ENCODE peak calls at places on chromosome 9, in seven cellular contexts. R, X, W, B, I, G and J are unnamed samples. For H3K9me3 and H3K27me3, the result is how much of the 10 kb centered on the place peaks cover.

GRCh38 chr9:94726495-94727191 is at the start of gene AOPEP:
- DNase-seq in R (peak), X (peak), W (peak), B (peak), I (peak), G (peak), J (peak)

GRCh38 chr9:34079181-34079580 is 30.5 kb upstream of the UBAP2 start:
- DNase-seq in R (peak), X (peak), W (no peak), B (no peak), I (no peak), G (no peak), J (peak)

GRCh38 chr9:105116047-105116868 is 128.2 kb upstream of the SLC44A1 start:
- DNase-seq in R (no peak), X (no peak), W (no peak), B (no peak), I (peak), G (no peak), J (no peak)

GRCh38 chr9:10855847-10856246 is 243.0 kb upstream of the PTPRD start:
- DNase-seq in R (peak), X (no peak), W (no peak), B (no peak), I (no peak), G (no peak), J (no peak)

GRCh38 chr9:96022445-96023031 is 147.0 kb downstream of the ERCC6L2 start:
- DNase-seq in R (no peak), X (no peak), W (no peak), B (peak), I (no peak), G (no peak), J (no peak)

GRCh38 chr9:121568541-121569265 is 69.1 kb upstream of the GGTA1 start:
- DNase-seq in R (peak), X (peak), W (peak), B (peak), I (peak), G (no peak), J (peak)

GRCh38 chr9:776086-776485 is 65.4 kb upstream of the DMRT1 start:
- DNase-seq in R (no peak), X (no peak), W (no peak), B (no peak), I (no peak), G (no peak), J (no peak)

GRCh38 chr9:37486616-37487544 is 1.1 kb downstream of the POLR1E start:
- DNase-seq in R (peak), X (peak), W (peak), B (peak), I (peak), G (no peak), J (peak)

GRCh38 chr9:6765396-6765795 is 7.6 kb downstream of the KDM4C start:
- DNase-seq in R (no peak), X (no peak), W (no peak), B (no peak), I (no peak), G (no peak), J (no peak)
- H3K4me3 ChIP-seq in R (no peak), X (no peak), W (no peak), B (no peak), I (no peak), G (no peak), J (no peak)

DNA sequence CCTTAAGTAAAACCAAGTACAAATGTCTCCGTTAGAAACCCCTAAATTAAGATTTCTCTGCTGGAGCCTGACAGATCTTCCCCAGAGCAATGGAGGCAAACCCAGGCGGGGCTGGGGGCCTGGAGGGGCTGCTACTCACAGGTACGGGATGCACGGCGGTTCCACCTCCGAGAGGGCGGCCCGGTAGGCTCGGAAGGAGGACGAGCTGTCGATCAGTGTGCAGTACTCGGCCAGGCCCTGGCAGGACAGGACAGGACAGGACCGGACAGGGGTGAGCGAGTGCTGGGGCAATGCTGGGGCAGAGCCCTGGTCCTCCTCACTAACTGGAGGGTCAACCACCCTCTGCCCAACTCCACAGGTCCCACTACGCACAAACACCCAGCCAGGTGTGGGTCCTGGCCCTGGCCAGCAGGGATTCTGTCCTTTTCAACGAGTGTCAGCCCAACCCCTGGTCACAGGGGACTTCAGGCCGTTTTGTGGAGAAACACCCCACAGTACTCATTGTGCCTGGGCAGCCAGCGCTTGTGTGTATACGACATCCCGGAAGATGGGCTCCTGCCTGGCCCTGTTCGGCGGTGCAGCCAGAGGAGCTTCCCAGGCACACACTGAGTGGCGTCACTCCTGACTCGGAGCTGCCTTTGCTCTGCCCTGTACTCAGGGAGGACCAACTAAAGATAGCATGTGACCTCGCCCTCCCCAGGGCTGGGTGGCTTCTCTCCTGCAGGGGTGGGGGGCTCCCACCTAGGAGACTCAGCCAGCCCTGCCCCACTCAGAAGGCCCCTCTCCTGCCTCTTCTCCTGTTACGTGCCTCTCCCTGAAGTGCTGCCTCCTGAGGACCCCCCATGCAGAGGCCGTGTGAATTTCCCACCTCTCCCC is 37.4 kb downstream of the PRRT1B start:
- DNase-seq in R (no peak), X (no peak), W (peak), B (no peak), I (no peak), G (no peak), J (no peak)
- H3K9me3 ChIP-seq in R (under half), X (under half), W (under half), B (under half), I (under half), G (under half), J (under half)

GRCh38 chr9:129719135-129719534 is 33.7 kb downstream of the PTGES start:
- DNase-seq in R (no peak), X (no peak), W (no peak), B (no peak), I (no peak), G (no peak), J (no peak)
- H3K27me3 ChIP-seq in R (under half), X (under half), W (under half), B (under half), I (under half), G (under half), J (under half)

GRCh38 chr9:131836607-131837315 is 96.9 kb upstream of the RAPGEF1 start:
- DNase-seq in R (no peak), X (no peak), W (no peak), B (peak), I (no peak), G (no peak), J (no peak)

GRCh38 chr9:131836021-131836420 is 96.1 kb upstream of the RAPGEF1 start:
- DNase-seq in R (no peak), X (no peak), W (no peak), B (no peak), I (no peak), G (no peak), J (no peak)

GRCh38 chr9:131834721-131835120 is 94.8 kb upstream of the RAPGEF1 start:
- DNase-seq in R (no peak), X (no peak), W (no peak), B (peak), I (no peak), G (no peak), J (no peak)

GRCh38 chr9:131833906-131834305 is 94.0 kb upstream of the RAPGEF1 start:
- DNase-seq in R (no peak), X (peak), W (no peak), B (no peak), I (no peak), G (no peak), J (peak)

DNA sequence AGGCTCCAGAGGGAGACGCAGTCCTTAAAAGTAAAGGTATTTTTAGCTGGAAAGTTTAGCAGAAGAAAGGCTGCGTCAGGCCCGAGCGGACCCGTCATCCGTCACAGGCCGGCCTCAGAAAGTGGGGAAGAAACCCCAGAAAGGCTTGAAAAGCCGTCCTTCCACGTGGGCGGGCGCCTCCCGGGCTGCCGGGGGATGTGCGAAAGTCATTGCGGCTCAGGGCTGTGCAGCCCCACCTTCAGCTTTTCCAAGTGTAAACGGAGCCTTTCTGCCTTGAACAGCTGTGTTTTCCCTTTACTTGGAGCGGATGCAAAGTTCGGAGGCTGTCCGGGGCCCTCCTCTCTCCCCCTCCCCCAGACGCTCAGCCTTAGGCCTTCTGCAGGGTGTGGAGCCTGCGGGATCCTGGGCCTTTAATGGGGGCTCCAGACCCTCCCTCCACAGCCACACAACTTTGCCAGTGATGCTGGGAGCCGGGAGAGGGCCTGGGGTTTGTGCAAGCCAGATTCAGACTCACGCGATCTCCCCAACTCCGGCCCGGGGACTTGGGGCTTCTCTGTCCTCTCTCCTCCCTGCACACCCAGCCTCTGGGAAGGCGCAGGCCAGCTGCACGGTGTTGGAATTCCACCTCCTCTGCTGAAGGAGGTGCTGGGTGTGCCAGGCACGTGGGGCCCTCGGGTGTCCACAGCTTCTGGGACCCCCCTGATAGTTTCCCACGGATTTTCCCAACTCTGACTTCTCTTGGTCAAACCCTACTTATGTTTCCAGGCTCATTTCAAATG is 95.4 kb upstream of the RAPGEF1 start:
- DNase-seq in R (peak), X (no peak), W (no peak), B (peak), I (no peak), G (no peak), J (no peak)
- H3K4me3 ChIP-seq in R (no peak), X (no peak), W (no peak), B (peak), I (no peak), G (no peak), J (no peak)

GRCh38 chr9:29129763-29130162 is 1556.5 kb upstream of the C9orf72 start:
- DNase-seq in R (no peak), X (no peak), W (no peak), B (no peak), I (no peak), G (no peak), J (no peak)
- H3K9me3 ChIP-seq in R (under half), X (under half), W (under half), B (under half), I (under half), G (under half), J (under half)

GRCh38 chr9:21968331-21969010 is 25.7 kb downstream of the CDKN2A start:
- DNase-seq in R (peak), X (no peak), W (no peak), B (no peak), I (no peak), G (no peak), J (no peak)
- H3K27me3 ChIP-seq in R (under half), X (half or more), W (under half), B (half or more), I (half or more), G (half or more), J (under half)

GRCh38 chr9:137638680-137639079 is 19.9 kb downstream of the EHMT1 start:
- DNase-seq in R (no peak), X (no peak), W (no peak), B (no peak), I (no peak), G (no peak), J (no peak)
- H3K4me3 ChIP-seq in R (peak), X (no peak), W (no peak), B (no peak), I (no peak), G (peak), J (no peak)

GRCh38 chr9:101409079-101409477 is 10.4 kb downstream of the ZNF189 start:
- DNase-seq in R (peak), X (peak), W (no peak), B (no peak), I (no peak), G (no peak), J (no peak)

GRCh38 chr9:101403886-101404285 is 5.2 kb downstream of the ZNF189 start:
- DNase-seq in R (no peak), X (no peak), W (no peak), B (no peak), I (no peak), G (no peak), J (no peak)

GRCh38 chr9:101408374-101409078 is 9.9 kb downstream of the ZNF189 start:
- DNase-seq in R (no peak), X (peak), W (no peak), B (no peak), I (no peak), G (no peak), J (no peak)
- H3K9me3 ChIP-seq in R (under half), X (under half), W (under half), B (half or more), I (half or more), G (half or more), J (half or more)

DNA sequence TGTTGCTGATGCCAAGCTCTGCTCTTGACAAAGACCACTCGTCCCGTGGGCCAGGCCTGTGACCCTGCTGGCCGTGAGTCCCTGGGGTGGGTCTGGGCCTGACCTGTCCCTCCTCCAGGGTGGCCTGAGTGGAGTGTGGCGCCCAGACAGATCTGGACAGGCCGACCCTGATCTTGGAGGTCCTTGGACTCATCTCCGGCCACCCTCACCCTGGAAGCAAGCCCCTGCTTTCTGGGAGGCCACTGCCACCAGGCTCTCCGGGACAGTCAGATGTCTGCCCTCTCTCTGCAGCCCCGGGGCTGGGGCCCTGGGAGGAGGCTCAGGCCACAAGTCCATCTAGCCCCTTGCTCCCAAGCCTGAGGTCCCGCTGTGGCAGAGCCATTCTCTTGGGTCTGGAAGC is 31.2 kb upstream of the TMEM250 start:
- DNase-seq in R (no peak), X (no peak), W (no peak), B (peak), I (no peak), G (no peak), J (no peak)
- H3K27me3 ChIP-seq in R (under half), X (under half), W (under half), B (under half), I (under half), G (under half), J (under half)